ENCODE peak calls at places on chromosomes 13 and 19, in six cellular contexts. C, K, Y, R, G and E are unnamed samples.

GRCh38 chr19:32822916-32823746 is 46.4 kb downstream of the SLC7A9 start:
- DNase-seq in Y (no peak), K (no peak), G (no peak), R (no peak), C (no peak), E (no peak)

GRCh38 chr13:95100525-95101121 is 200.6 kb downstream of the ABCC4 start:
- DNase-seq in R (no peak), K (peak), G (no peak), Y (no peak), C (no peak), E (no peak)

GRCh38 chr19:57887195-57887941 is 1.5 kb downstream of the ZNF814 start:
- DNase-seq in K (no peak), G (no peak), Y (no peak), C (no peak), R (no peak), E (peak)

GRCh38 chr13:44759723-44760360 is 183.7 kb upstream of the TSC22D1 start:
- DNase-seq in Y (peak), K (no peak), C (no peak), G (no peak), R (no peak), E (no peak)

GRCh38 chr19:39951686-39952085 is 17.3 kb upstream of the FCGBP start:
- DNase-seq in K (peak), R (no peak), C (no peak), Y (no peak), G (no peak), E (no peak)

GRCh38 chr19:57280913-57281425 is 684 bp downstream of the ZNF460 start:
- DNase-seq in K (peak), C (no peak), G (no peak), Y (no peak), R (no peak), E (no peak)

GRCh38 chr13:112953591-112954487 is 15.2 kb upstream of the MCF2L start:
- DNase-seq in R (no peak), Y (no peak), K (no peak), C (peak), G (no peak), E (no peak)

GRCh38 chr13:25347156-25347555 is 24.6 kb upstream of the ATP8A2 start:
- DNase-seq in K (no peak), C (no peak), Y (no peak), R (no peak), G (no peak), E (no peak)

GRCh38 chr19:51140441-51140840 is 1.7 kb upstream of the SIGLEC7 start:
- DNase-seq in K (no peak), C (no peak), G (no peak), R (no peak), Y (no peak), E (no peak)

GRCh38 chr13:93216122-93216521 is 10.5 kb upstream of the GPC6 start:
- DNase-seq in G (no peak), R (no peak), Y (no peak), K (no peak), C (no peak), E (no peak)

GRCh38 chr19:10095948-10096614 is 6.4 kb downstream of the ANGPTL6 start:
- DNase-seq in G (peak), C (peak), R (peak), Y (peak), K (peak), E (peak)

DNA sequence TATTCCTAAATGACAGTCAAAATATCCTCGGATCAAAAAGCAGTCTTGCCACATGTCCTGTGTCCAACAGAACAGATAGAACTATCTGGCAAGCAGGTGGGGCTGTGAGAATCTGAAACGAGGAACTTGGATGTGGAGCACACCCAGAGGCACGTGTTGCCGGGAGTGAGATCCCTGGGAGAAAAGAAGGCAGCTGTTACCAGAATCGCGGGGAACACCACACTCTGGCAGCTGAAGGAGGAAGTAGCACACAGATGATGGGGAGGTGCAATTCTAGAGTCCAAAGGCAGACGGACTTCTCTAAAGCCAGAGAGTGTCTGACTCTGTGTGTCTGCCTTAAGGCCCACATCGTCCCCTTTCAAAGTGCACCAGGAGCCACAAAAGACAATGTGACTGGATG is 22.3 kb downstream of the SLC7A1 start:
- DNase-seq in K (no peak), G (no peak), Y (no peak), C (no peak), R (no peak), E (no peak)
- H3K27ac ChIP-seq in K (no peak), G (no peak), Y (no peak), C (no peak), R (no peak), E (no peak)

GRCh38 chr13:29959086-29959485 is 108.7 kb upstream of the UBL3 start:
- DNase-seq in G (no peak), Y (no peak), K (no peak), C (no peak), R (no peak), E (no peak)

GRCh38 chr13:29954082-29955043 is 103.9 kb upstream of the UBL3 start:
- DNase-seq in G (no peak), K (no peak), C (no peak), R (no peak), Y (peak), E (no peak)

GRCh38 chr13:29958476-29958875 is 108.1 kb upstream of the UBL3 start:
- DNase-seq in C (no peak), K (no peak), R (no peak), G (no peak), Y (no peak), E (no peak)

GRCh38 chr13:29955137-29955650 is 104.8 kb upstream of the UBL3 start:
- DNase-seq in R (no peak), K (no peak), C (no peak), Y (no peak), G (no peak), E (no peak)

DNA sequence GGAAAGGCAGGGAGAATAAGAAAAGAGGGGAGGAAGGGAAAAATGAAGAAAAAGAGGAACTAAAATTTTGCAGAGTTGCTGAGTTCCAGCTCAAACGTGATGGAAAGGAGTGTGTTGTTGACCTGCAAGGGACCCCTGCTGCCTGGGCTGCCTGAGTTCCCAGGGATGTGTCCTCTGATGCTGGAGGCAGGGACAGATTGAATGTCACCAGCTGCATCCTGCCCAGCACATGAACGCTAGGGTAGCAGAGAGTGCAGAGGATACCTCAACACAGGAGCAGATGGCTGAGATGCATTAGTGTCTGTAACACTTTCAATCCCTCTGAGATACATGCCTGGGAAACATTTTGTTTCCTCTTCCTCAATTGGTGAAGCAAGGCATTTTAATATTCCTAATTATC is 106.4 kb upstream of the UBL3 start:
- DNase-seq in C (no peak), Y (no peak), R (no peak), K (no peak), G (no peak), E (peak)
- H3K4me3 ChIP-seq in C (no peak), Y (no peak), R (no peak), K (no peak), G (no peak), E (no peak)

GRCh38 chr19:1472227-1473055 is 6.6 kb downstream of the C19orf25 start:
- DNase-seq in Y (peak), G (no peak), K (no peak), R (no peak), C (no peak), E (peak)

GRCh38 chr19:1470864-1471513 is 8.0 kb downstream of the C19orf25 start:
- DNase-seq in K (no peak), Y (no peak), G (no peak), C (no peak), R (no peak), E (peak)

GRCh38 chr19:1469936-1470863 is 8.8 kb downstream of the C19orf25 start:
- DNase-seq in G (peak), K (no peak), R (no peak), C (peak), Y (peak), E (peak)

GRCh38 chr19:1473056-1473400 is 6.0 kb downstream of the C19orf25 start:
- DNase-seq in Y (no peak), R (no peak), C (no peak), G (no peak), K (no peak), E (no peak)

DNA sequence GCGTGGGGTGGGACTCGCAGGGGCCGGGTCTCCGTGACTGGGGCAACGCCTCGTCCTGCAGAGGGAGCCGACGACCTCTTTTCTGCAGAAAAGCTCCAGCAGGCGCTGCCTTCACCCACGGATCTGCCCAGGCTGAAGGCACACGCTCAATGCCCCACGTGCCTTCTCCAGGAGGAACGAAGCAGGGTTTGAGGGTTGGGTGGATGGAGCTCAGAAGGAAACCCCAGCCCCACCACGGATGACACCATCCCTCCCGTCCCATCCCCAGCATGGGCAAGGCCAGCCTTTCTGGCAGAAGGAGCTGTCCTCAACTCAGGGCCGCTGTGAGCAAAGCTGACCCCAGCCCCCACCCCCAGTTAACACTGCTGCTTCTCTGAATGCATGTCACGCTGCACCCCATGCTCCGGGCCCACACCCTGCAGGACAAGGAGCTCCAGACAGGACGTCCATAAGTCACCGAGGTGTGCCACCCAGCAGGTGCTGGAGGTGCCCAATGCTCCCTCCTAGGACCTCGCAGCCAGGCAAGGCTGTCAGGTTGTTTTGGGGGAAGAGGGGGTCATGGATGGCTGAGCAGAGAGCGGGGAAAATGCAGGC is 7.4 kb downstream of the C19orf25 start:
- DNase-seq in R (no peak), C (no peak), G (no peak), K (no peak), Y (peak), E (no peak)
- TF ChIP-seq CTCF in R (peak), C (no peak), G (peak), K (no peak), Y (no peak), E (peak)

DNA sequence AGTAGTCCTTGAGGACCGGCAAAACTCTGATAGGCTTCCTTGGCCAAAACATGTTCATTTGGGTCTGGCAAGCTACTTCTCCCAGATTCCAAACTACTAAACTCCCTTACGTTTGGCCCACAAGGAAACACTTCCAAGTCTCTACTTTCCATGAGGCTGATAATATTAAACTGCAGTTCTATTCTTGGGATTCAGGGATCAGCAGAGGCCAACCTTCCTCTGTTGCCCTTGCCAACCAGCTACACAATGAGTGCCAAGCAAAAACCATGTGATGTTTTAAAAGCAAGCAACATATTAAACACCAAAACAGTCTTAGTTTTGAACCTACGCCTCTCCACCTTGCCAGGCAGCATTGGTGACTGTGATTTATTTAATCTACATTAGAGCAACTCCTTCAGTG is 287.3 kb downstream of the TBC1D4 start:
- DNase-seq in R (no peak), Y (no peak), K (no peak), C (no peak), G (no peak), E (no peak)
- H3K27ac ChIP-seq in R (no peak), Y (no peak), K (no peak), C (no peak), G (no peak), E (no peak)

DNA sequence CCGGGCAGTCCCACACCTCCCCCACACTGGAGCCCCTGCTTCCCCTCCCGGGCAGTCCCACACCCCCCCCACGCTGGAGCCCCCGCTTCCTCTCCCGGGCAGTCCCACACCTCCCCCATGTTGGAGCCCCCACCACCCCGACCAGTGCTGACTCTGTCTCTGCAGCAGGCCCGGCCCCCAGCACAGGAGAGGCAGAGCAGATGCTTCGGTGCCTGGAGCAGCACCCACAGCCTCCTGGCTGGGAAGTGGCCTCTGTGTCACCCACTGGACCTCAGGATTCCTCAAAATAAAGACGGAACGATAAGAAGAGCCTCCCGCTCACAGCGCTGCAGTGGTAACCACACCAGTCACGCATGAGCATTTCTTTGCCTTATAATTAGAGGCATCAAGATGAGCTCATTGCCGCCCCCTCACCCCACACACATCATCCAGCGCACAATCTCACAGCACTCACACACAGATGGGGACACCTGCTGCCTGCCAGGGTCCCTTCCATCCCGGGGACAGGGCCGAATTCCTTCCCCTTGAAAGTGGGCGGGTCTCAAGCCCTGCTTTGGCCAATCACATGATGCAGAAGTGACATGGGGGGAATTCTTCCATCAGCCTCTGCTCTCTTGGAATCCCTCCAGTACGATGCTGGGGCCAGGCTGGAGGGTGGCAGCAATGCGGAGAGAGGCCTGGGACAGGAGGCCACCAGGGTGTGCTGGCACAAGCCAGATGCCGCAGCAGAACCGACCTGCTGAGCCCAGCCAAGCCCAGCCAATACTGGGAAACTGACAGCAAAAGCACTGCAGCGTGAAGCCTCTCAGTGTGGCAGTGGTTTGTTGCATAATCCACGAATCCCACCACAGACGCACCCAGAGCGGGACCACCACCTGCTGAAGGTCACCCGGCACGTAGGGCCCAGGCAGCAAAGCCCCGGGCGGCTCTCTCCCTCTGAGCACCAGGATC is 16.1 kb downstream of the PIP5K1C start:
- DNase-seq in K (no peak), R (no peak), C (no peak), Y (peak), G (no peak), E (no peak)
- H3K4me3 ChIP-seq in K (no peak), R (no peak), C (no peak), Y (no peak), G (no peak), E (no peak)

DNA sequence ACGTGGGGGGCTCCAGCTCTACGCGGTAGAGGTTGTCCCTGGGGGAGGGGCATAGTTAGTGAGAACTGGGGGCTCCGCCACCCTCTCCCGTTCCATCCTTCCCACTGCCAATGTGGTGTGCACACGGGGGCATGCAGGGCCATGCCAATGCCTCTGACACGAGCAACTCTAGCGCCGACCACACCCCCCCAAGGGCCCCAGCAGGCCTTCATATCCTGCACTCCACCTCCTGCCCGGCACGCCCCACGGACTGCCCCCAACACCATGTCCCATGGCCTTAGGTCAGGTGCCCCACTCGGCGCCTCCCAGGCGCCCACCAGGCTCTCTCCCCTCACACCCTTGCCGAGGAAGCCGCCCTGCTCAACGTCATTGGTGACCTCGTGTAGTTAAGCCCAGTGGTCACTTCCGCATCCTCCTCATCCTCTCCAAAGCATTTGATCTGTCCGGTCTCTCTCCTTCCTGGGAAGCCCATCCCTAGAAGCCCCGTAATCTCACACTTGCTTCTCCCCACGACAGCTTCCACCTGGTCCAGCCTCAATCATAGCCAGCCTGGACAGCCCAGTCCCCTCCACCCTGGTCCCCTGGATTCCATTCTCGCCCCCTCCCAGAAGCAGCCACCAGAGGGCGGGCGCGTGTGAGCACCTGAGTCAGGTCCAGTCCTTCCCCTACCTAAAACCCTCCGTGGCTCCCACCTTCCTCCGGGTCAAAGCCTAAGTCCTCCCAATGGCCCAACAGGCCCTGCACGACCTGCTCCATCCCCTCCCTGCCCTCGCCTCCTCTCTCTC is 2.1 kb downstream of the SEMA6B start:
- DNase-seq in C (peak), Y (no peak), R (no peak), G (no peak), K (no peak), E (no peak)
- TF ChIP-seq CTCF in C (no peak), Y (no peak), R (no peak), G (peak), K (no peak), E (peak)